ENCODE peak calls at places on chromosomes 13 and 19, in seven cellular contexts. One of them, this sample, is unnamed.

GRCh38 chr13:43831088-43831487 is 44.3 kb upstream of the ENOX1 start:
- DNase-seq in psoas muscle: no peak
- DNase-seq in mammary epithelial cell: peak; percentile 16
- DNase-seq in cardiac muscle cell: no peak
- DNase-seq in Peyer's patch: no peak
- DNase-seq in pancreas: no peak
- DNase-seq in uterus: no peak
- DNase-seq in this sample: no peak

GRCh38 chr13:50080158-50080855 is 65.1 kb downstream of the KCNRG start:
- DNase-seq in psoas muscle: no peak
- DNase-seq in mammary epithelial cell: peak; percentile 50
- DNase-seq in cardiac muscle cell: peak; percentile 36
- DNase-seq in Peyer's patch: no peak
- DNase-seq in pancreas: peak; percentile 21
- DNase-seq in uterus: no peak
- DNase-seq in this sample: peak; percentile 53

GRCh38 chr13:33617055-33617454 is 200.9 kb upstream of the RFC3 start:
- DNase-seq in psoas muscle: no peak
- DNase-seq in mammary epithelial cell: no peak
- DNase-seq in cardiac muscle cell: no peak
- DNase-seq in Peyer's patch: no peak
- DNase-seq in pancreas: no peak
- DNase-seq in uterus: no peak
- DNase-seq in this sample: no peak

GRCh38 chr13:92938481-92939020 is 288.1 kb upstream of the GPC6 start:
- DNase-seq in psoas muscle: no peak
- DNase-seq in mammary epithelial cell: no peak
- DNase-seq in cardiac muscle cell: no peak
- DNase-seq in Peyer's patch: no peak
- DNase-seq in pancreas: no peak
- DNase-seq in uterus: no peak
- DNase-seq in this sample: no peak

GRCh38 chr19:57934820-57935665 is at the start of gene ZNF418:
- DNase-seq in psoas muscle: peak; percentile 65
- DNase-seq in mammary epithelial cell: peak; percentile 85
- DNase-seq in cardiac muscle cell: peak; percentile 89
- DNase-seq in Peyer's patch: peak; percentile 34
- DNase-seq in pancreas: peak; percentile 76
- DNase-seq in uterus: peak; percentile 50
- DNase-seq in this sample: peak; percentile 90

GRCh38 chr19:51473009-51473707 is 5.2 kb upstream of the CEACAM18 start:
- DNase-seq in psoas muscle: peak; percentile 59
- DNase-seq in mammary epithelial cell: peak; percentile 50
- DNase-seq in cardiac muscle cell: peak; percentile 75
- DNase-seq in Peyer's patch: peak; percentile 89
- DNase-seq in pancreas: peak; percentile 72
- DNase-seq in uterus: peak; percentile 54
- DNase-seq in this sample: peak; percentile 90

GRCh38 chr13:99087954-99088491 is 110.2 kb upstream of the DOCK9 start:
- DNase-seq in psoas muscle: no peak
- DNase-seq in mammary epithelial cell: no peak
- DNase-seq in cardiac muscle cell: peak; percentile 62
- DNase-seq in Peyer's patch: no peak
- DNase-seq in pancreas: no peak
- DNase-seq in uterus: no peak
- DNase-seq in this sample: peak; percentile 66

GRCh38 chr13:43157796-43158195 is 134.4 kb downstream of the DNAJC15 start:
- DNase-seq in psoas muscle: no peak
- DNase-seq in mammary epithelial cell: no peak
- DNase-seq in cardiac muscle cell: no peak
- DNase-seq in Peyer's patch: no peak
- DNase-seq in pancreas: no peak
- DNase-seq in uterus: no peak
- DNase-seq in this sample: no peak

GRCh38 chr19:12797141-12797587 is 4.4 kb downstream of the PRDX2 start:
- DNase-seq in psoas muscle: no peak
- DNase-seq in mammary epithelial cell: no peak
- DNase-seq in cardiac muscle cell: no peak
- DNase-seq in Peyer's patch: no peak
- DNase-seq in pancreas: no peak
- DNase-seq in uterus: no peak
- DNase-seq in this sample: no peak

GRCh38 chr13:67230774-67231480 is 791 bp upstream of the PCDH9 start:
- DNase-seq in psoas muscle: peak; percentile 77
- DNase-seq in mammary epithelial cell: peak; percentile 63
- DNase-seq in cardiac muscle cell: peak; percentile 88
- DNase-seq in Peyer's patch: peak; percentile 18
- DNase-seq in pancreas: peak; percentile 55
- DNase-seq in uterus: peak; percentile 60
- DNase-seq in this sample: peak; percentile 84

GRCh38 chr19:29484876-29485275 is 40.9 kb upstream of the VSTM2B start:
- DNase-seq in psoas muscle: no peak
- DNase-seq in mammary epithelial cell: no peak
- DNase-seq in cardiac muscle cell: no peak
- DNase-seq in Peyer's patch: no peak
- DNase-seq in pancreas: no peak
- DNase-seq in uterus: no peak
- DNase-seq in this sample: peak; percentile 26

GRCh38 chr19:42124386-42124901 is 7.8 kb downstream of the POU2F2 start:
- DNase-seq in psoas muscle: no peak
- DNase-seq in mammary epithelial cell: no peak
- DNase-seq in cardiac muscle cell: no peak
- DNase-seq in Peyer's patch: no peak
- DNase-seq in pancreas: no peak
- DNase-seq in uterus: no peak
- DNase-seq in this sample: no peak

GRCh38 chr19:5624154-5624663 is 1.3 kb downstream of the SAFB start:
- DNase-seq in psoas muscle: peak; percentile 71
- DNase-seq in mammary epithelial cell: no peak
- DNase-seq in cardiac muscle cell: peak; percentile 42
- DNase-seq in Peyer's patch: no peak
- DNase-seq in pancreas: peak; percentile 50
- DNase-seq in uterus: peak; percentile 39
- DNase-seq in this sample: peak; percentile 45

GRCh38 chr13:104586010-104586746 is 1520.0 kb upstream of the SLC10A2 start:
- DNase-seq in psoas muscle: no peak
- DNase-seq in mammary epithelial cell: no peak
- DNase-seq in cardiac muscle cell: no peak
- DNase-seq in Peyer's patch: no peak
- DNase-seq in pancreas: peak; percentile 31
- DNase-seq in uterus: no peak
- DNase-seq in this sample: no peak

GRCh38 chr19:13441810-13442512 is 64.3 kb downstream of the CACNA1A start:
- DNase-seq in psoas muscle: no peak
- DNase-seq in mammary epithelial cell: peak; percentile 21
- DNase-seq in cardiac muscle cell: peak; percentile 90
- DNase-seq in Peyer's patch: no peak
- DNase-seq in pancreas: peak; percentile 17
- DNase-seq in uterus: no peak
- DNase-seq in this sample: peak; percentile 89

GRCh38 chr19:7139095-7139494 is 69.6 kb downstream of the ZNF557 start:
- DNase-seq in psoas muscle: no peak
- DNase-seq in mammary epithelial cell: no peak
- DNase-seq in cardiac muscle cell: no peak
- DNase-seq in Peyer's patch: no peak
- DNase-seq in pancreas: no peak
- DNase-seq in uterus: no peak
- DNase-seq in this sample: no peak
- H3K4me1 ChIP-seq in psoas muscle: peaks cover 23% of the 10 kb centered on the region
- H3K4me1 ChIP-seq in mammary epithelial cell: no peaks in the 10 kb centered on the region
- H3K4me1 ChIP-seq in cardiac muscle cell: no peaks in the 10 kb centered on the region
- H3K4me1 ChIP-seq in Peyer's patch: no peaks in the 10 kb centered on the region
- H3K4me1 ChIP-seq in pancreas: no peaks in the 10 kb centered on the region
- H3K4me1 ChIP-seq in uterus: no peaks in the 10 kb centered on the region
- H3K4me1 ChIP-seq in this sample: no peaks in the 10 kb centered on the region

GRCh38 chr19:650121-650520 is 10.4 kb downstream of the FGF22 start:
- DNase-seq in psoas muscle: no peak
- DNase-seq in mammary epithelial cell: no peak
- DNase-seq in cardiac muscle cell: no peak
- DNase-seq in Peyer's patch: no peak
- DNase-seq in pancreas: no peak
- DNase-seq in uterus: no peak
- DNase-seq in this sample: no peak
- H3K36me3 ChIP-seq in psoas muscle: peaks cover 7% of the 10 kb centered on the region
- H3K36me3 ChIP-seq in mammary epithelial cell: peaks cover 9% of the 10 kb centered on the region
- H3K36me3 ChIP-seq in cardiac muscle cell: peaks cover 28% of the 10 kb centered on the region
- H3K36me3 ChIP-seq in Peyer's patch: no peaks in the 10 kb centered on the region
- H3K36me3 ChIP-seq in pancreas: no peaks in the 10 kb centered on the region
- H3K36me3 ChIP-seq in uterus: no peaks in the 10 kb centered on the region
- H3K36me3 ChIP-seq in this sample: peaks cover 15% of the 10 kb centered on the region

GRCh38 chr13:114325729-114326128 is 11.4 kb downstream of the CHAMP1 start:
- DNase-seq in psoas muscle: no peak
- DNase-seq in mammary epithelial cell: no peak
- DNase-seq in cardiac muscle cell: no peak
- DNase-seq in Peyer's patch: no peak
- DNase-seq in pancreas: no peak
- DNase-seq in uterus: no peak
- DNase-seq in this sample: no peak

GRCh38 chr13:114324334-114324733 is 10.0 kb downstream of the CHAMP1 start:
- DNase-seq in psoas muscle: no peak
- DNase-seq in mammary epithelial cell: no peak
- DNase-seq in cardiac muscle cell: no peak
- DNase-seq in Peyer's patch: no peak
- DNase-seq in pancreas: no peak
- DNase-seq in uterus: no peak
- DNase-seq in this sample: no peak

GRCh38 chr13:114328034-114328433 is 13.7 kb downstream of the CHAMP1 start:
- DNase-seq in psoas muscle: no peak
- DNase-seq in mammary epithelial cell: no peak
- DNase-seq in cardiac muscle cell: no peak
- DNase-seq in Peyer's patch: no peak
- DNase-seq in pancreas: no peak
- DNase-seq in uterus: no peak
- DNase-seq in this sample: no peak

GRCh38 chr13:114323349-114323748 is 9.0 kb downstream of the CHAMP1 start:
- DNase-seq in psoas muscle: no peak
- DNase-seq in mammary epithelial cell: no peak
- DNase-seq in cardiac muscle cell: no peak
- DNase-seq in Peyer's patch: no peak
- DNase-seq in pancreas: no peak
- DNase-seq in uterus: no peak
- DNase-seq in this sample: no peak

GRCh38 chr13:114328595-114328994 is 14.3 kb downstream of the CHAMP1 start:
- DNase-seq in psoas muscle: no peak
- DNase-seq in mammary epithelial cell: no peak
- DNase-seq in cardiac muscle cell: no peak
- DNase-seq in Peyer's patch: no peak
- DNase-seq in pancreas: no peak
- DNase-seq in uterus: no peak
- DNase-seq in this sample: no peak
- TF ChIP-seq CTCF in psoas muscle: no peak
- TF ChIP-seq CTCF in mammary epithelial cell: no peak
- TF ChIP-seq CTCF in cardiac muscle cell: no peak
- TF ChIP-seq CTCF in Peyer's patch: no peak
- TF ChIP-seq CTCF in pancreas: no peak
- TF ChIP-seq CTCF in uterus: no peak
- TF ChIP-seq CTCF in this sample: no peak

GRCh38 chr19:45514376-45515051 is 7.2 kb downstream of the VASP start:
- DNase-seq in psoas muscle: no peak
- DNase-seq in mammary epithelial cell: peak; percentile 51
- DNase-seq in cardiac muscle cell: no peak
- DNase-seq in Peyer's patch: no peak
- DNase-seq in pancreas: peak; percentile 75
- DNase-seq in uterus: no peak
- DNase-seq in this sample: no peak
- H3K4me1 ChIP-seq in psoas muscle: peaks cover 15% of the 10 kb centered on the region
- H3K4me1 ChIP-seq in mammary epithelial cell: peaks cover 22% of the 10 kb centered on the region
- H3K4me1 ChIP-seq in cardiac muscle cell: no peaks in the 10 kb centered on the region
- H3K4me1 ChIP-seq in Peyer's patch: peaks cover 32% of the 10 kb centered on the region
- H3K4me1 ChIP-seq in pancreas: peaks cover 14% of the 10 kb centered on the region
- H3K4me1 ChIP-seq in uterus: peaks cover 8% of the 10 kb centered on the region
- H3K4me1 ChIP-seq in this sample: peaks cover 2% of the 10 kb centered on the region

GRCh38 chr13:45512148-45512498 is 47.4 kb downstream of the COG3 start:
- DNase-seq in psoas muscle: no peak
- DNase-seq in mammary epithelial cell: peak; percentile 79
- DNase-seq in cardiac muscle cell: no peak
- DNase-seq in Peyer's patch: no peak
- DNase-seq in pancreas: no peak
- DNase-seq in uterus: no peak
- DNase-seq in this sample: no peak
- H3K36me3 ChIP-seq in psoas muscle: peaks cover 7% of the 10 kb centered on the region
- H3K36me3 ChIP-seq in mammary epithelial cell: peaks cover 27% of the 10 kb centered on the region
- H3K36me3 ChIP-seq in cardiac muscle cell: peaks cover 32% of the 10 kb centered on the region
- H3K36me3 ChIP-seq in Peyer's patch: no peaks in the 10 kb centered on the region
- H3K36me3 ChIP-seq in pancreas: no peaks in the 10 kb centered on the region
- H3K36me3 ChIP-seq in uterus: no peaks in the 10 kb centered on the region
- H3K36me3 ChIP-seq in this sample: peaks cover 78% of the 10 kb centered on the region

DNA sequence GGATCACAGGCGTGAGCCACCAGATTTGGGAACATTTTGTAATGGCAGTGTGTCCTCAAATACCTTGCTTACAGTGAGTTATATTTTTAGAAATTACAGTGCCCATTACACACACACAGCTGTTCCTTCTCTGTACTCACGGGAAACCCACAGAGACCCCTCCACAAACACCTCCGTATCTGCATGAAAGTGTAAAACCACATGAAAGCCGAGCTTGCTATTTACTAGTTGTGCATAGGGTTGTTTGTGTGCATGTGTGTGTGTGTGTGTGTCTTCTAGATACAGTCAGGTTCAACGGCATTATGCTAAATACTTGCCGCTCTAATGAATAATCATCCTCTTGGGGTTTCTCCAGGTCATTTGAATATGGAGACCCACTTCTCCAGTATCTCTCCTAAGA is 22.3 kb upstream of the LILRA2 start:
- DNase-seq in psoas muscle: no peak
- DNase-seq in mammary epithelial cell: no peak
- DNase-seq in cardiac muscle cell: no peak
- DNase-seq in Peyer's patch: no peak
- DNase-seq in pancreas: no peak
- DNase-seq in uterus: no peak
- DNase-seq in this sample: no peak
- TF ChIP-seq CTCF in psoas muscle: no peak
- TF ChIP-seq CTCF in mammary epithelial cell: no peak
- TF ChIP-seq CTCF in cardiac muscle cell: no peak
- TF ChIP-seq CTCF in Peyer's patch: no peak
- TF ChIP-seq CTCF in pancreas: no peak
- TF ChIP-seq CTCF in uterus: no peak
- TF ChIP-seq CTCF in this sample: no peak

GRCh38 chr19:10961763-10962536 is 1.1 kb downstream of the SMARCA4 start:
- DNase-seq in psoas muscle: no peak
- DNase-seq in mammary epithelial cell: no peak
- DNase-seq in cardiac muscle cell: no peak
- DNase-seq in Peyer's patch: no peak
- DNase-seq in pancreas: no peak
- DNase-seq in uterus: no peak
- DNase-seq in this sample: no peak
- H3K4me1 ChIP-seq in psoas muscle: peaks cover 31% of the 10 kb centered on the region
- H3K4me1 ChIP-seq in mammary epithelial cell: peaks cover 2% of the 10 kb centered on the region
- H3K4me1 ChIP-seq in cardiac muscle cell: no peaks in the 10 kb centered on the region
- H3K4me1 ChIP-seq in Peyer's patch: peaks cover 16% of the 10 kb centered on the region
- H3K4me1 ChIP-seq in pancreas: no peaks in the 10 kb centered on the region
- H3K4me1 ChIP-seq in uterus: peaks cover 6% of the 10 kb centered on the region
- H3K4me1 ChIP-seq in this sample: no peaks in the 10 kb centered on the region

This sample was measured in endodermal cell.